ENCODE peak calls at places on chromosomes 12 and 14, in nine cellular contexts. One of them, this sample, is unnamed.

GRCh38 chr12:93104535-93104934 is 175.4 kb upstream of the EEA1 start:
- DNase-seq in dorsolateral prefrontal cortex: no peak
- DNase-seq in fibroblast of mammary gland: no peak
- DNase-seq in psoas muscle: no peak
- DNase-seq in fibroblast of the aortic adventitia: no peak
- DNase-seq in coronary artery: no peak
- DNase-seq in testis: no peak
- DNase-seq in fibroblast of pulmonary artery: no peak
- DNase-seq in GM23338: no peak
- DNase-seq in this sample: no peak

GRCh38 chr14:44396226-44396625 is 110.9 kb downstream of the FSCB start:
- DNase-seq in dorsolateral prefrontal cortex: no peak
- DNase-seq in fibroblast of mammary gland: no peak
- DNase-seq in psoas muscle: no peak
- DNase-seq in fibroblast of the aortic adventitia: no peak
- DNase-seq in coronary artery: no peak
- DNase-seq in testis: no peak
- DNase-seq in fibroblast of pulmonary artery: no peak
- DNase-seq in GM23338: no peak
- DNase-seq in this sample: no peak

GRCh38 chr12:106551410-106551809 is 31.4 kb upstream of the RFX4 start:
- DNase-seq in dorsolateral prefrontal cortex: no peak
- DNase-seq in fibroblast of mammary gland: no peak
- DNase-seq in psoas muscle: no peak
- DNase-seq in fibroblast of the aortic adventitia: no peak
- DNase-seq in coronary artery: no peak
- DNase-seq in testis: no peak
- DNase-seq in fibroblast of pulmonary artery: no peak
- DNase-seq in GM23338: no peak
- DNase-seq in this sample: no peak

GRCh38 chr12:92538970-92539749 is 163.6 kb upstream of the PLEKHG7 start:
- DNase-seq in dorsolateral prefrontal cortex: no peak
- DNase-seq in fibroblast of mammary gland: peak; percentile 91
- DNase-seq in psoas muscle: no peak
- DNase-seq in fibroblast of the aortic adventitia: peak; percentile 89
- DNase-seq in coronary artery: no peak
- DNase-seq in testis: no peak
- DNase-seq in fibroblast of pulmonary artery: peak; percentile 95
- DNase-seq in GM23338: no peak
- DNase-seq in this sample: peak; percentile 77

GRCh38 chr12:87814625-87815024 is 214.6 kb downstream of the C12orf50 start:
- DNase-seq in dorsolateral prefrontal cortex: no peak
- DNase-seq in fibroblast of mammary gland: peak; percentile 38
- DNase-seq in psoas muscle: no peak
- DNase-seq in fibroblast of the aortic adventitia: no peak
- DNase-seq in coronary artery: no peak
- DNase-seq in testis: no peak
- DNase-seq in fibroblast of pulmonary artery: no peak
- DNase-seq in GM23338: no peak
- DNase-seq in this sample: no peak

GRCh38 chr14:50601405-50601804 is 41.5 kb downstream of the ATL1 start:
- DNase-seq in dorsolateral prefrontal cortex: no peak
- DNase-seq in fibroblast of mammary gland: peak; percentile 8
- DNase-seq in psoas muscle: no peak
- DNase-seq in fibroblast of the aortic adventitia: peak; percentile 16
- DNase-seq in coronary artery: no peak
- DNase-seq in testis: no peak
- DNase-seq in fibroblast of pulmonary artery: peak; percentile 13
- DNase-seq in GM23338: no peak
- DNase-seq in this sample: peak; percentile 60

GRCh38 chr12:88036368-88036965 is 7.3 kb upstream of the C12orf50 start:
- DNase-seq in dorsolateral prefrontal cortex: no peak
- DNase-seq in fibroblast of mammary gland: peak; percentile 74
- DNase-seq in psoas muscle: no peak
- DNase-seq in fibroblast of the aortic adventitia: peak; percentile 58
- DNase-seq in coronary artery: no peak
- DNase-seq in testis: no peak
- DNase-seq in fibroblast of pulmonary artery: peak; percentile 36
- DNase-seq in GM23338: no peak
- DNase-seq in this sample: peak; percentile 46

GRCh38 chr14:96741151-96741977 is 55.8 kb upstream of the VRK1 start:
- DNase-seq in dorsolateral prefrontal cortex: peak; percentile 48
- DNase-seq in fibroblast of mammary gland: peak; percentile 12
- DNase-seq in psoas muscle: peak; percentile 45
- DNase-seq in fibroblast of the aortic adventitia: peak; percentile 38
- DNase-seq in coronary artery: no peak
- DNase-seq in testis: peak; percentile 79
- DNase-seq in fibroblast of pulmonary artery: peak; percentile 44
- DNase-seq in GM23338: peak; percentile 64
- DNase-seq in this sample: peak; percentile 39

GRCh38 chr12:39919790-39920189 is 186.1 kb downstream of the SLC2A13 start:
- DNase-seq in dorsolateral prefrontal cortex: no peak
- DNase-seq in fibroblast of mammary gland: no peak
- DNase-seq in psoas muscle: no peak
- DNase-seq in fibroblast of the aortic adventitia: no peak
- DNase-seq in coronary artery: no peak
- DNase-seq in testis: no peak
- DNase-seq in fibroblast of pulmonary artery: no peak
- DNase-seq in GM23338: no peak
- DNase-seq in this sample: no peak

GRCh38 chr12:21819236-21819635 is 44.7 kb upstream of the KCNJ8 start:
- DNase-seq in dorsolateral prefrontal cortex: no peak
- DNase-seq in fibroblast of mammary gland: peak; percentile 65
- DNase-seq in psoas muscle: no peak
- DNase-seq in fibroblast of the aortic adventitia: peak; percentile 49
- DNase-seq in coronary artery: no peak
- DNase-seq in testis: no peak
- DNase-seq in fibroblast of pulmonary artery: peak; percentile 16
- DNase-seq in GM23338: peak; percentile 2
- DNase-seq in this sample: peak; percentile 53

GRCh38 chr12:97946701-97947100 is 484.1 kb downstream of the RMST start:
- DNase-seq in dorsolateral prefrontal cortex: no peak
- DNase-seq in fibroblast of mammary gland: no peak
- DNase-seq in psoas muscle: no peak
- DNase-seq in fibroblast of the aortic adventitia: no peak
- DNase-seq in coronary artery: no peak
- DNase-seq in testis: no peak
- DNase-seq in fibroblast of pulmonary artery: no peak
- DNase-seq in GM23338: no peak
- DNase-seq in this sample: no peak

GRCh38 chr12:31343139-31343538 is 17.2 kb upstream of the SINHCAF start:
- DNase-seq in dorsolateral prefrontal cortex: no peak
- DNase-seq in fibroblast of mammary gland: no peak
- DNase-seq in psoas muscle: no peak
- DNase-seq in fibroblast of the aortic adventitia: no peak
- DNase-seq in coronary artery: no peak
- DNase-seq in testis: no peak
- DNase-seq in fibroblast of pulmonary artery: no peak
- DNase-seq in GM23338: no peak
- DNase-seq in this sample: no peak

GRCh38 chr12:31342314-31342713 is 16.4 kb upstream of the SINHCAF start:
- DNase-seq in dorsolateral prefrontal cortex: no peak
- DNase-seq in fibroblast of mammary gland: no peak
- DNase-seq in psoas muscle: no peak
- DNase-seq in fibroblast of the aortic adventitia: no peak
- DNase-seq in coronary artery: no peak
- DNase-seq in testis: no peak
- DNase-seq in fibroblast of pulmonary artery: no peak
- DNase-seq in GM23338: no peak
- DNase-seq in this sample: no peak

DNA sequence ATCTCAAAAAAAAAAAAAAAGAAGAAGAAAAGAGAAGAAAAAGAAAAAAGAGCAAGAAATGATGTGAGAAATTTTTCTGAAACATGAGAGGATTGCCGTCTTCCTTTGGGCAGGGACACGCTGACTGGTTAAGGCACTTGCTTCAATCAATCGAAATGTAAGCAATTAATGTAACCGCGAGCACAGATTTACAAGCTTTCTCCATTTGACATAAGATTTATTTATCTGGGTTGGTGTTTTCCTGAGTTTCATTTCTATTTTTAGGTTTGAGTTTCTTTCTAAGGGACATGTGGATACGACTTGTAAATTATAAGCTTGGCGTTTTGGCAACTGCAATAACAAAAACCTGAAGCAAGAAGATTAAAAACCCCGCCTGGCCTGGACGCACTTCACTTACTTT is 20.3 kb upstream of the SINHCAF start:
- DNase-seq in dorsolateral prefrontal cortex: no peak
- DNase-seq in fibroblast of mammary gland: no peak
- DNase-seq in psoas muscle: no peak
- DNase-seq in fibroblast of the aortic adventitia: no peak
- DNase-seq in coronary artery: no peak
- DNase-seq in testis: no peak
- DNase-seq in fibroblast of pulmonary artery: no peak
- DNase-seq in GM23338: no peak
- DNase-seq in this sample: peak; percentile 8
- H3K4me3 ChIP-seq in dorsolateral prefrontal cortex: no peak overlapping the region
- H3K4me3 ChIP-seq in fibroblast of mammary gland: no peak overlapping the region
- H3K4me3 ChIP-seq in psoas muscle: no peak overlapping the region
- H3K4me3 ChIP-seq in fibroblast of the aortic adventitia: no peak overlapping the region
- H3K4me3 ChIP-seq in coronary artery: no peak overlapping the region
- H3K4me3 ChIP-seq in testis: no peak overlapping the region
- H3K4me3 ChIP-seq in fibroblast of pulmonary artery: no peak overlapping the region
- H3K4me3 ChIP-seq in GM23338: no peak overlapping the region
- H3K4me3 ChIP-seq in this sample: no peak overlapping the region

DNA sequence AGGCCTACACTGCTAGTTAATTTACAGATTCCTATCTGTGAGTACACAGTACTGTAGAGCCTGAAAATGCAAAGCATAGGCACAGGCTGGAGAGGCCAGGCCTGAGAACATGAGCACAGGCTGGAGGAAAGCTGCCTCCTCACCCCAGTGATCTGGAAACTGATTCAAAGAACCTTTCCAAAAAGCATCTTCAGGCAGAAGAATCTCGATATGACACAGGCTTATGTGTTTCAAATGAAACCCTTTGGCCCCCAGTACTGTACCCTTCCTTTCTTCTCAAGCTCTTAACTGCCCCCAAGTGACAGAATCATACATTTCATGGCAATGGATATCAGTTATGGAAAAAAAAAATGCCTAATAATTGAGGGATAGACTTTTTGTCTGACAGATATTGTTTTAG is 122.0 kb downstream of the KCNC2 start:
- DNase-seq in dorsolateral prefrontal cortex: no peak
- DNase-seq in fibroblast of mammary gland: peak; percentile 6
- DNase-seq in psoas muscle: no peak
- DNase-seq in fibroblast of the aortic adventitia: peak; percentile 1
- DNase-seq in coronary artery: no peak
- DNase-seq in testis: no peak
- DNase-seq in fibroblast of pulmonary artery: no peak
- DNase-seq in GM23338: peak; percentile 20
- DNase-seq in this sample: no peak
- TF ChIP-seq CTCF in dorsolateral prefrontal cortex: no peak
- TF ChIP-seq CTCF in fibroblast of mammary gland: peak; percentile 6
- TF ChIP-seq CTCF in psoas muscle: no peak
- TF ChIP-seq CTCF in fibroblast of the aortic adventitia: no peak
- TF ChIP-seq CTCF in coronary artery: no peak
- TF ChIP-seq CTCF in testis: no peak
- TF ChIP-seq CTCF in fibroblast of pulmonary artery: no peak
- TF ChIP-seq CTCF in GM23338: peak; percentile 36
- TF ChIP-seq CTCF in this sample: no peak

DNA sequence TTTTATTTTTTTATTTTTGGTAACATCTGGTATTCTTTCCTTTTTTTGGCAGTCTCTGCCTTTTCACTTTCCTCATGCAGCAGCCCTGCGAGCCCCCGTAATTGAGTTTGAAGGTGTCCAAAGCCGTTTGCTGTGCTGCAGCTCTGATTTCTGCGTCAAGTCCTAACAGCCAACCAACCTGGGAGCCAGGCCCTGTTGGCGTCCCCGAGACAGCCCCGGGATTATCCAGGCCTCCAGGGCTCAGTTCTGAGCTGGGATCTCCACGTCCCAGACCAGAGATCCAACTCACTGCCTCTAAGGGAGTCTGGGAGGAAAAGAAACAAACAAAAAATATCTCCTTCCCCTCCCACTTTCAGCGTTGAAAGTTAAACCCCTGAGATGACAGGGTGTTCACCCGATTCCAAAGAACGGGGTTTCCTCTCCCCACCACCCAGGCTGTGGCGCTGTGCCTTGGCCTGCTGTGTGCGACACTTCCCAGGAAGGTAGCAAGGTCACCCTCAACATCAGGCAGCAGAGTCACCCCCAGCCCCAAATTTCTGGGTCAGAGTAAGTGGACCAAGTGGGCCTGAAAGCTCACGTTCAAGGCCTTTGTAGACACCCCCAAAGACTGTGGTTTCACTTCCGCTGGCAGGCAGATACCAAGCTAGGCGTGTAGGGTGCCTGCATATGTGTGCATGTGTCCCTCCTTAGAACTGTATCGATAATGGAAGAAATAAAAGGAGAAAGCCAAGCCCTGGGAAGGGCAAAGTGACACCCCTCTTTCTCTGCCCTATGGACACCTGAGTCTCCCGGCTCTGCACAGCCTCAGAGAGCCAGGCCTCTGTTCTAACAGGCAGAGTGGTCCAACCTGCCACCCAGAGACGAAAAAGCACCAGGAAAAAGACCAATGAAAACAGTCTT is 11.1 kb downstream of the BCL11B start:
- DNase-seq in dorsolateral prefrontal cortex: no peak
- DNase-seq in fibroblast of mammary gland: no peak
- DNase-seq in psoas muscle: no peak
- DNase-seq in fibroblast of the aortic adventitia: no peak
- DNase-seq in coronary artery: no peak
- DNase-seq in testis: no peak
- DNase-seq in fibroblast of pulmonary artery: no peak
- DNase-seq in GM23338: no peak
- DNase-seq in this sample: no peak
- H3K4me3 ChIP-seq in dorsolateral prefrontal cortex: no peak overlapping the region
- H3K4me3 ChIP-seq in fibroblast of mammary gland: no peak overlapping the region
- H3K4me3 ChIP-seq in psoas muscle: no peak overlapping the region
- H3K4me3 ChIP-seq in fibroblast of the aortic adventitia: no peak overlapping the region
- H3K4me3 ChIP-seq in coronary artery: no peak overlapping the region
- H3K4me3 ChIP-seq in testis: no peak overlapping the region
- H3K4me3 ChIP-seq in fibroblast of pulmonary artery: no peak overlapping the region
- H3K4me3 ChIP-seq in GM23338: no peak overlapping the region
- H3K4me3 ChIP-seq in this sample: no peak overlapping the region

DNA sequence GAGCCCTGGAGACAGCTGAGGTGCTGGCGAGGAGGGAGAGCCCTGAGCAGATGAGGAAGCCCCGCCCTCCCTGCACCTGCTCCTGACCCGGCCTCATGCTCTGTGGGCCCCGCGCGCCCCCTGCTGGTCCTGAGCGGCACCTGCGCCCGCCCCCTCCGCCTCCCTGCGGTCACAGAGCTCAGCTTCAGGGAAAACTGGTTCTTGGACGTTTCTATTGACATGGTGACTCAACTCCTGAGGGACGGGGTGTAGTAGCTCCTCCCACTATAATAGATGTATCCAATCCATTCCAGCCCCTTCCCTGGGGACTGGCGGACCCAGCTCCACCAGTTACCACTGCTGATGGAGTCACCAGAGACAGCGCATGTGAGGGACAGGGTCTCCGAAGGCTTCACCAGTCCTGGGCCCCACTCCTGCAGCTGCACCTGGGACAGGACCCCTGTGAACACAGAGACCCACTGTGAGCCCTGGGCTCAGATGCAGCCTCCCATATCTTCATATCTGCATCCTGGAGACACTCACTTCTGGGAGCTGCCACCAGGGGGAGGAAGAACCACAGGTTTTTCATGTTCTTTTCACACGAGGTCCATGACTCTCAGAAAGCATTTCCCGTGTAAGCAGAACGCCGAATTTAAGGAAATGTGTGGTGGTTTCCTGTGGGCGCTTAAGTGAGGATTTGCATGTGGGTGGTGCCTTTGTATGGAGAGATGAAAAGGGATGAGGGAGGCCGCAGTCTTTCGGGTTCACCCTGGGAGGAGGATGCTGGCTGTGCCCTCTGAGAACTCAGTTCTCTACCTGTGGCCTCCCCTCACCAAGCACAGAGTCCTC is 1346.5 kb downstream of the TMEM121 start:
- DNase-seq in dorsolateral prefrontal cortex: no peak
- DNase-seq in fibroblast of mammary gland: peak; percentile 14
- DNase-seq in psoas muscle: peak; percentile 48
- DNase-seq in fibroblast of the aortic adventitia: no peak
- DNase-seq in coronary artery: no peak
- DNase-seq in testis: peak; percentile 85
- DNase-seq in fibroblast of pulmonary artery: no peak
- DNase-seq in GM23338: peak; percentile 3
- DNase-seq in this sample: no peak
- TF ChIP-seq CTCF in dorsolateral prefrontal cortex: no peak
- TF ChIP-seq CTCF in fibroblast of mammary gland: peak; percentile 35
- TF ChIP-seq CTCF in psoas muscle: no peak
- TF ChIP-seq CTCF in fibroblast of the aortic adventitia: peak; percentile 15
- TF ChIP-seq CTCF in coronary artery: no peak
- TF ChIP-seq CTCF in testis: peak; percentile 61
- TF ChIP-seq CTCF in fibroblast of pulmonary artery: peak; percentile 7
- TF ChIP-seq CTCF in GM23338: no peak
- TF ChIP-seq CTCF in this sample: peak; percentile 47

This sample was measured in fibroblast of villous mesenchyme.